ENCODE peak calls at places on chromosomes 2 and 18, in ten cellular contexts. A is CD4-positive, alpha-beta T cell; J is AG20443; U is effector CD4-positive, alpha-beta T cell; Q is upper lobe of right lung; C is GM19239; Y is naive thymus-derived CD8-positive, alpha-beta T cell; V is EH; F is psoas muscle; D is stimulated activated CD4-positive, alpha-beta T cell treated with anti-CD3 and anti-CD28 coated beads, Interleukin-2, amount 100 ng/mL, for 48 hours. L is an unnamed sample.

GRCh38 chr2:178069551-178069950 is 3.0 kb downstream of the PDE11A start:
- DNase-seq in A (no peak), J (no peak), U (no peak), Q (no peak), C (no peak), Y (no peak), V (peak), F (no peak), D (no peak), L (no peak)

GRCh38 chr18:52452427-52452826 is 112.4 kb downstream of the DCC start:
- DNase-seq in A (no peak), J (no peak), U (no peak), Q (no peak), C (no peak), Y (no peak), V (no peak), F (no peak), D (no peak), L (no peak)

GRCh38 chr2:160338891-160339290 is 138.8 kb upstream of the ITGB6 start:
- DNase-seq in A (no peak), J (peak), U (no peak), Q (no peak), C (no peak), Y (no peak), V (peak), F (peak), D (no peak), L (no peak)

GRCh38 chr2:156192468-156192867 is 140.1 kb downstream of the NR4A2 start:
- DNase-seq in A (no peak), J (no peak), U (no peak), Q (no peak), C (no peak), Y (no peak), V (no peak), F (no peak), D (no peak), L (no peak)

GRCh38 chr2:121832992-121833732 is 77.7 kb downstream of the TSN start:
- DNase-seq in A (no peak), J (no peak), U (no peak), Q (no peak), C (no peak), Y (no peak), V (no peak), F (no peak), D (no peak), L (no peak)

GRCh38 chr2:166665991-166666940 is 172.2 kb upstream of the SCN7A start:
- DNase-seq in A (no peak), J (no peak), U (no peak), Q (no peak), C (no peak), Y (no peak), V (peak), F (no peak), D (no peak), L (no peak)

GRCh38 chr18:21682276-21683051 is 22.1 kb downstream of the ABHD3 start:
- DNase-seq in A (no peak), J (peak), U (no peak), Q (no peak), C (peak), Y (no peak), V (peak), F (no peak), D (no peak), L (no peak)

GRCh38 chr18:37019157-37019571 is 190.2 kb downstream of the KIAA1328 start:
- DNase-seq in A (no peak), J (peak), U (no peak), Q (peak), C (no peak), Y (no peak), V (peak), F (no peak), D (no peak), L (peak)

GRCh38 chr2:207248702-207249355 is 83.1 kb upstream of the KLF7 start:
- DNase-seq in A (no peak), J (no peak), U (no peak), Q (no peak), C (no peak), Y (no peak), V (no peak), F (no peak), D (no peak), L (no peak)

GRCh38 chr2:204871246-204871953 is 326.1 kb downstream of the PARD3B start:
- DNase-seq in A (no peak), J (peak), U (no peak), Q (no peak), C (no peak), Y (no peak), V (peak), F (no peak), D (no peak), L (peak)

GRCh38 chr2:1633092-1633721 is 111.1 kb downstream of the PXDN start:
- DNase-seq in A (no peak), J (no peak), U (no peak), Q (no peak), C (no peak), Y (no peak), V (no peak), F (no peak), D (no peak), L (no peak)

GRCh38 chr18:13259701-13260100 is 41.1 kb downstream of the LDLRAD4 start:
- DNase-seq in A (no peak), J (no peak), U (no peak), Q (peak), C (no peak), Y (no peak), V (no peak), F (no peak), D (no peak), L (no peak)

GRCh38 chr2:71833855-71834554 is 313.7 kb downstream of the CYP26B1 start:
- DNase-seq in A (no peak), J (peak), U (no peak), Q (no peak), C (no peak), Y (peak), V (peak), F (peak), D (no peak), L (no peak)